ENCODE peak calls at places on chromosomes 1 and 21, in nine cellular contexts. U is pancreas, C is endothelial cell of umbilical vein, R is tibial nerve, J is PC-9, D is transverse colon, G is Panc1, W is cardiac muscle cell, K is heart left ventricle. V is an unnamed sample.
A peak's percentile ranks its signal among the peaks of the same experiment; 100 is the strongest.

GRCh38 chr21:32083175-32083574 is 195.7 kb downstream of the MIS18A start:
- DNase-seq in U (no peak), C (peak; percentile 43), R (no peak), J (no peak), D (no peak), G (no peak), W (peak; percentile 12), K (no peak), V (no peak)

GRCh38 chr1:64246294-64246917 is 43.0 kb downstream of the UBE2U start:
- DNase-seq in U (no peak), C (peak; percentile 69), R (no peak), J (no peak), D (no peak), G (peak; percentile 41), W (peak; percentile 66), K (no peak), V (no peak)

GRCh38 chr1:54334996-54335395 is 71.2 kb downstream of the SSBP3 start:
- DNase-seq in U (no peak), C (no peak), R (no peak), J (no peak), D (no peak), G (no peak), W (no peak), K (no peak), V (no peak)

GRCh38 chr1:193437785-193438184 is 251.4 kb upstream of the B3GALT2 start:
- DNase-seq in U (no peak), C (no peak), R (no peak), J (no peak), D (no peak), G (no peak), W (no peak), K (no peak), V (peak; percentile 90)

GRCh38 chr1:20166047-20166446 is 19.8 kb upstream of the UBXN10 start:
- DNase-seq in U (no peak), C (no peak), R (no peak), J (no peak), D (no peak), G (no peak), W (peak; percentile 71), K (no peak), V (peak; percentile 77)

GRCh38 chr1:200890818-200891773 is 3.6 kb upstream of the INAVA start:
- DNase-seq in U (peak; percentile 44), C (peak; percentile 27), R (no peak), J (peak; percentile 61), D (peak; percentile 68), G (peak; percentile 24), W (peak; percentile 52), K (no peak), V (peak; percentile 65)

GRCh38 chr1:181391297-181391905 is 91.9 kb upstream of the CACNA1E start:
- DNase-seq in U (no peak), C (no peak), R (no peak), J (no peak), D (no peak), G (no peak), W (no peak), K (no peak), V (no peak)

GRCh38 chr1:85428471-85429077 is 36.4 kb downstream of the DDAH1 start:
- DNase-seq in U (no peak), C (no peak), R (no peak), J (no peak), D (no peak), G (no peak), W (no peak), K (no peak), V (no peak)

GRCh38 chr1:198328458-198329032 is 171.7 kb downstream of the NEK7 start:
- DNase-seq in U (no peak), C (no peak), R (no peak), J (no peak), D (no peak), G (no peak), W (no peak), K (no peak), V (no peak)

GRCh38 chr1:204741440-204741839 is 55.9 kb upstream of the LRRN2 start:
- DNase-seq in U (no peak), C (no peak), R (no peak), J (no peak), D (no peak), G (no peak), W (no peak), K (no peak), V (no peak)

GRCh38 chr1:12491691-12492090 is 126.3 kb downstream of the DHRS3 start:
- DNase-seq in U (no peak), C (no peak), R (no peak), J (no peak), D (no peak), G (no peak), W (no peak), K (no peak), V (no peak)

GRCh38 chr1:110616587-110616986 is 10.4 kb upstream of the KCNA2 start:
- DNase-seq in U (no peak), C (no peak), R (no peak), J (no peak), D (no peak), G (no peak), W (peak; percentile 48), K (no peak), V (peak; percentile 32)

GRCh38 chr1:21149862-21150432 is 26.8 kb downstream of the EIF4G3 start:
- DNase-seq in U (no peak), C (no peak), R (no peak), J (peak; percentile 68), D (no peak), G (peak; percentile 15), W (peak; percentile 89), K (no peak), V (peak; percentile 94)

GRCh38 chr1:151289080-151289935 is 7.2 kb downstream of the ZNF687 start:
- DNase-seq in U (no peak), C (no peak), R (no peak), J (no peak), D (no peak), G (no peak), W (no peak), K (no peak), V (no peak)

GRCh38 chr1:9881838-9882249 is 28.2 kb downstream of the CTNNBIP1 start:
- DNase-seq in U (no peak), C (no peak), R (no peak), J (peak; percentile 72), D (no peak), G (no peak), W (peak; percentile 69), K (no peak), V (peak; percentile 85)

DNA sequence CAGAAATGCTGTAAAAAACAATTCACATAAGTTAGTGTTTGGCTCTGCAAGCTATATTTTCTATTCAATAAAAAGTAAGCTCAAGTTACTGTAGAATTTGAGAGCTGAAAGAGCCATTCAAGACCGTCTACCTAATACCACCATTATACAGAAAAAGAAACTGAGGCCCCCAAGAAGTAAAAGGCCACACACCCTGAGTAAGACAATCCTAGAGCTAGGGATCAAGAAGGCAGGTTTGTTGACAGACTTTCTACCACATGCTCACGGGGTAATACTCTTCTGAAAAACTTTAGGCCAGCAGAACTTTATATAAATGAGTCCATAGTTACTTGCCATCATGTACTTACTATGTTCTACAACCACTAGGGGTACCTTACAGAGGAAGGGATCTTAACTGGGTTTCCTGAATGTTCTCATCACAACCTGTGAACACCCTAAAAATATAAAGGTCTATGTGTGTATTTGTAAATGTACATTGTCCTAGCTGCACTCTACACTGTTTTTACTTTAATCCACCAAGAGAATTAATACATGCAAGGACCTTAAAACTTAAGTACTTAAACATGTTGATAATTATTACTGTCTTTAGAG is 2.7 kb downstream of the PSMG1 start:
- DNase-seq in U (no peak), C (peak; percentile 7), R (no peak), J (no peak), D (no peak), G (no peak), W (peak; percentile 12), K (no peak), V (no peak)
- H3K4me3 ChIP-seq in U (no peak overlapping the region), C (no peak overlapping the region), R (no peak overlapping the region), J (no peak overlapping the region), D (no peak overlapping the region), G (no peak overlapping the region), W (no peak overlapping the region), K (no peak overlapping the region), V (no peak overlapping the region)

GRCh38 chr1:245520611-245521010 is 365.8 kb downstream of the KIF26B start:
- DNase-seq in U (no peak), C (no peak), R (no peak), J (no peak), D (no peak), G (no peak), W (no peak), K (no peak), V (no peak)

GRCh38 chr1:245512181-245512888 is 357.6 kb downstream of the KIF26B start:
- DNase-seq in U (no peak), C (no peak), R (no peak), J (no peak), D (no peak), G (no peak), W (no peak), K (no peak), V (no peak)

GRCh38 chr1:245512980-245513578 is 358.3 kb downstream of the KIF26B start:
- DNase-seq in U (no peak), C (no peak), R (no peak), J (no peak), D (no peak), G (no peak), W (peak; percentile 36), K (no peak), V (no peak)

GRCh38 chr1:245516178-245516829 is 361.5 kb downstream of the KIF26B start:
- DNase-seq in U (no peak), C (no peak), R (no peak), J (no peak), D (no peak), G (no peak), W (no peak), K (no peak), V (no peak)
- TF ChIP-seq CTCF in U (no peak), C (no peak), R (no peak), J (peak; percentile 33), D (no peak), G (peak; percentile 77), W (peak; percentile 6), K (peak; percentile 9), V (no peak)

GRCh38 chr21:8991968-8992621 is 1529.3 kb upstream of the TPTE start:
- DNase-seq in U (no peak), C (no peak), R (no peak), J (peak; percentile 26), D (no peak), G (peak; percentile 56), W (no peak), K (no peak), V (no peak)
- H3K9me3 ChIP-seq in U (no peaks in the 10 kb centered on the region), C (peaks cover 37% of the 10 kb centered on the region), R (no peaks in the 10 kb centered on the region), J (no peaks in the 10 kb centered on the region), D (peaks cover 19% of the 10 kb centered on the region), G (no peaks in the 10 kb centered on the region), W (peaks cover 14% of the 10 kb centered on the region), K (no peaks in the 10 kb centered on the region), V (peaks cover 54% of the 10 kb centered on the region)

GRCh38 chr1:1179339-1179982 is 5.8 kb downstream of the TTLL10 start:
- DNase-seq in U (no peak), C (no peak), R (no peak), J (no peak), D (peak; percentile 5), G (no peak), W (no peak), K (no peak), V (no peak)
- H3K4me3 ChIP-seq in U (no peak overlapping the region), C (no peak overlapping the region), R (no peak overlapping the region), J (no peak overlapping the region), D (no peak overlapping the region), G (no peak overlapping the region), W (no peak overlapping the region), K (no peak overlapping the region), V (no peak overlapping the region)

GRCh38 chr1:18217398-18218043 is 109.9 kb downstream of the IGSF21 start:
- DNase-seq in U (no peak), C (no peak), R (no peak), J (no peak), D (peak; percentile 39), G (no peak), W (peak; percentile 21), K (no peak), V (no peak)
- TF ChIP-seq CTCF in U (no peak), C (no peak), R (no peak), J (peak; percentile 41), D (peak; percentile 34), G (peak; percentile 70), W (peak; percentile 26), K (no peak), V (peak; percentile 19)